ENCODE peak calls at places on chromosomes 2 and 18, in nine cellular contexts. N, B, C, J, I, H, U, S and L are unnamed samples.

GRCh38 chr2:182642328-182642727 is 73.7 kb upstream of the DNAJC10 start:
- DNase-seq in N (peak; percentile 59), B (peak; percentile 55), C (peak; percentile 3), J (no peak), I (peak; percentile 41), H (peak; percentile 83), U (peak; percentile 70), S (peak; percentile 55), L (peak; percentile 42)

GRCh38 chr2:219279151-219279915 is at the start of gene DNAJB2:
- DNase-seq in N (peak; percentile 99), B (peak; percentile 99), C (peak; percentile 97), J (peak; percentile 99), I (peak; percentile 99), H (peak; percentile 100), U (peak; percentile 99), S (peak; percentile 99), L (peak; percentile 98)

GRCh38 chr2:208311954-208312353 is 45.9 kb downstream of the PIKFYVE start:
- DNase-seq in N (peak; percentile 25), B (no peak), C (no peak), J (no peak), I (no peak), H (no peak), U (no peak), S (no peak), L (no peak)

GRCh38 chr2:189074496-189074895 is 100.3 kb downstream of the COL3A1 start:
- DNase-seq in N (no peak), B (no peak), C (no peak), J (no peak), I (no peak), H (no peak), U (no peak), S (no peak), L (no peak)

GRCh38 chr18:7760967-7761946 is 194.1 kb downstream of the PTPRM start:
- DNase-seq in N (peak; percentile 74), B (no peak), C (peak; percentile 7), J (no peak), I (no peak), H (no peak), U (no peak), S (no peak), L (no peak)

GRCh38 chr2:101234169-101234938 is 18.3 kb upstream of the CNOT11 start:
- DNase-seq in N (no peak), B (no peak), C (no peak), J (no peak), I (no peak), H (no peak), U (no peak), S (no peak), L (no peak)

GRCh38 chr2:201452856-201453643 is 1.5 kb downstream of the STRADB start:
- DNase-seq in N (no peak), B (no peak), C (no peak), J (no peak), I (no peak), H (no peak), U (no peak), S (no peak), L (no peak)

GRCh38 chr2:221389909-221390308 is 182.2 kb downstream of the EPHA4 start:
- DNase-seq in N (no peak), B (no peak), C (no peak), J (no peak), I (no peak), H (no peak), U (no peak), S (no peak), L (no peak)

GRCh38 chr2:239018291-239019192 is 170.7 kb downstream of the TWIST2 start:
- DNase-seq in N (no peak), B (no peak), C (no peak), J (no peak), I (no peak), H (peak; percentile 27), U (no peak), S (no peak), L (no peak)

GRCh38 chr2:137302957-137303356 is 537.6 kb downstream of the THSD7B start:
- DNase-seq in N (no peak), B (no peak), C (no peak), J (no peak), I (no peak), H (no peak), U (no peak), S (no peak), L (no peak)

GRCh38 chr2:32262105-32262504 is 2.6 kb downstream of the NLRC4 start:
- DNase-seq in N (no peak), B (no peak), C (no peak), J (no peak), I (no peak), H (no peak), U (no peak), S (no peak), L (no peak)

GRCh38 chr2:217106650-217107014 is 246.8 kb upstream of the TNP1 start:
- DNase-seq in N (peak; percentile 65), B (peak; percentile 67), C (no peak), J (no peak), I (no peak), H (no peak), U (no peak), S (no peak), L (no peak)

GRCh38 chr2:27088644-27089043 is 2.1 kb downstream of the KHK start:
- DNase-seq in N (no peak), B (no peak), C (no peak), J (no peak), I (no peak), H (no peak), U (no peak), S (no peak), L (no peak)

GRCh38 chr2:27086722-27087446 is at the start of gene KHK:
- DNase-seq in N (no peak), B (no peak), C (peak; percentile 94), J (no peak), I (peak; percentile 77), H (peak; percentile 85), U (peak; percentile 75), S (no peak), L (no peak)

GRCh38 chr2:27089111-27089954 is 2.8 kb downstream of the KHK start:
- DNase-seq in N (no peak), B (no peak), C (no peak), J (no peak), I (no peak), H (no peak), U (no peak), S (no peak), L (no peak)

GRCh38 chr2:27086090-27086721 is 366 bp upstream of the KHK start:
- DNase-seq in N (peak; percentile 86), B (peak; percentile 91), C (peak; percentile 97), J (peak; percentile 98), I (peak; percentile 97), H (peak; percentile 99), U (peak; percentile 96), S (peak; percentile 97), L (peak; percentile 94)

GRCh38 chr2:27087823-27088410 is 1.3 kb downstream of the KHK start:
- DNase-seq in N (no peak), B (no peak), C (no peak), J (no peak), I (no peak), H (no peak), U (no peak), S (no peak), L (no peak)
- H3K4me3 ChIP-seq in N (no peak overlapping the region), B (no peak overlapping the region), C (no peak overlapping the region), J (no peak overlapping the region), I (no peak overlapping the region), H (no peak overlapping the region), U (no peak overlapping the region), S (peak overlapping the region; percentile 73), L (no peak overlapping the region)

GRCh38 chr2:69307696-69308064 is 79.3 kb downstream of the GFPT1 start:
- DNase-seq in N (no peak), B (no peak), C (no peak), J (no peak), I (no peak), H (peak; percentile 70), U (no peak), S (no peak), L (no peak)
- H3K4me3 ChIP-seq in N (no peak overlapping the region), B (peak overlapping the region; percentile 43), C (peak overlapping the region; percentile 86), J (no peak overlapping the region), I (no peak overlapping the region), H (no peak overlapping the region), U (peak overlapping the region; percentile 72), S (no peak overlapping the region), L (no peak overlapping the region)

GRCh38 chr2:187991389-187991788 is 300.3 kb upstream of the GULP1 start:
- DNase-seq in N (no peak), B (no peak), C (no peak), J (no peak), I (no peak), H (no peak), U (no peak), S (no peak), L (no peak)

GRCh38 chr2:187993516-187993915 is 298.2 kb upstream of the GULP1 start:
- DNase-seq in N (peak; percentile 54), B (peak; percentile 84), C (no peak), J (no peak), I (no peak), H (no peak), U (no peak), S (no peak), L (no peak)

GRCh38 chr2:187996630-187997029 is 295.0 kb upstream of the GULP1 start:
- DNase-seq in N (no peak), B (no peak), C (no peak), J (no peak), I (no peak), H (no peak), U (no peak), S (no peak), L (no peak)

GRCh38 chr2:187994464-187995331 is 297.0 kb upstream of the GULP1 start:
- DNase-seq in N (peak; percentile 36), B (peak; percentile 20), C (no peak), J (no peak), I (no peak), H (no peak), U (no peak), S (no peak), L (peak; percentile 8)

GRCh38 chr2:187995556-187995955 is 296.1 kb upstream of the GULP1 start:
- DNase-seq in N (no peak), B (no peak), C (no peak), J (no peak), I (no peak), H (peak; percentile 39), U (no peak), S (no peak), L (no peak)
- H3K4me3 ChIP-seq in N (no peak overlapping the region), B (no peak overlapping the region), C (no peak overlapping the region), J (no peak overlapping the region), I (no peak overlapping the region), H (no peak overlapping the region), U (no peak overlapping the region), S (no peak overlapping the region), L (no peak overlapping the region)

GRCh38 chr18:4016391-4017049 is 438.6 kb downstream of the DLGAP1 start:
- DNase-seq in N (no peak), B (no peak), C (no peak), J (no peak), I (no peak), H (no peak), U (no peak), S (no peak), L (no peak)

GRCh38 chr18:4020026-4020425 is 435.1 kb downstream of the DLGAP1 start:
- DNase-seq in N (no peak), B (no peak), C (no peak), J (no peak), I (no peak), H (no peak), U (no peak), S (peak; percentile 11), L (no peak)

DNA sequence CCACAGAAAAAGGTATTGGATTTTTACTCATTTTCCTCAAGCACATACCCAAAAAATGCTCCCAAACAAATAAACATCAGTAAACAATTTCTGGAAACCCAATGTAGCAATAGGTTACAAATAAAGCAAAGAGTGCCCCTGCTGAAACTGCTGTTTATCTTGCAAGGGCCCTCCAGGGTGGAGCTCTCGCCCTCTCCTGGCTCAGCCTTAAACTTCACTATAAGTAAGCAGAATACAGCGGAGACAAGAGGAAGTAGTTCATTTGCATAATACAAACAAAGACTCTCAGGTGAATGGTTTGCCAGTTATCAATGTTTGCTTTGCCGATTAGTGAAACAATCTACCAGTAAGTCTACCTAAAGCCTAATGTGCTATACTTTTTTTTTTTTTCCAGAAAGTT is 437.6 kb downstream of the DLGAP1 start:
- DNase-seq in N (peak; percentile 2), B (no peak), C (peak; percentile 8), J (no peak), I (no peak), H (no peak), U (no peak), S (peak; percentile 69), L (no peak)
- H3K4me3 ChIP-seq in N (no peak overlapping the region), B (no peak overlapping the region), C (no peak overlapping the region), J (no peak overlapping the region), I (no peak overlapping the region), H (no peak overlapping the region), U (no peak overlapping the region), S (no peak overlapping the region), L (no peak overlapping the region)